ENCODE peak calls at places on chromosomes 12 and 14, in six cellular contexts. T is left kidney; E is omental fat pad; Q is tibial artery; P is H7; C is stimulated activated CD4-positive, alpha-beta T cell treated with anti-CD3 and anti-CD28 coated beads, Interleukin-12 subunit alpha, Interleukin-12 subunit beta, amount 100 ng/mL, for 4 hours. K is an unnamed sample.

GRCh38 chr14:99064262-99064954 is 207.6 kb downstream of the BCL11B start:
- DNase-seq in Q (no peak), E (no peak), C (no peak), T (no peak), P (no peak), K (no peak)

GRCh38 chr14:72740504-72740961 is 153.4 kb downstream of the DPF3 start:
- DNase-seq in C (no peak), T (no peak), P (no peak), E (no peak), Q (no peak), K (no peak)

GRCh38 chr12:6829532-6830220 is 1.5 kb downstream of the P3H3 start:
- DNase-seq in E (no peak), P (no peak), C (no peak), T (no peak), Q (no peak), K (peak; percentile 24)

GRCh38 chr14:55188686-55189295 is 2.6 kb downstream of the DLGAP5 start:
- DNase-seq in E (no peak), Q (no peak), C (no peak), T (no peak), P (no peak), K (peak; percentile 8)

GRCh38 chr14:61675291-61675690 is 20.0 kb upstream of the HIF1A start:
- DNase-seq in E (no peak), Q (no peak), C (no peak), P (no peak), T (no peak), K (no peak)

GRCh38 chr12:51381226-51382079 is 9.8 kb downstream of the GALNT6 start:
- DNase-seq in T (no peak), E (no peak), Q (no peak), C (no peak), P (no peak), K (peak; percentile 39)

GRCh38 chr12:2129076-2129475 is 76.3 kb downstream of the CACNA1C start:
- DNase-seq in Q (no peak), E (no peak), T (no peak), P (no peak), C (no peak), K (peak; percentile 81)

GRCh38 chr12:110846615-110847566 is at the start of gene CCDC63:
- DNase-seq in T (peak; percentile 86), Q (peak; percentile 56), C (peak; percentile 24), P (peak; percentile 89), E (peak; percentile 28), K (peak; percentile 35)

GRCh38 chr12:107448198-107448597 is 237.4 kb upstream of the PWP1 start:
- DNase-seq in E (no peak), Q (no peak), P (peak; percentile 76), T (peak; percentile 28), C (no peak), K (no peak)

GRCh38 chr14:64675246-64675645 is 29.0 kb upstream of the PLEKHG3 start:
- DNase-seq in P (no peak), C (no peak), T (no peak), E (no peak), Q (no peak), K (no peak)

GRCh38 chr12:95182868-95183415 is 34.3 kb downstream of the FGD6 start:
- DNase-seq in T (no peak), E (no peak), C (no peak), P (no peak), Q (no peak), K (peak; percentile 34)

GRCh38 chr12:64085996-64086395 is 136.1 kb downstream of the KICS2 start:
- DNase-seq in T (no peak), E (no peak), C (no peak), P (no peak), Q (no peak), K (peak; percentile 72)

GRCh38 chr14:49880267-49881064 is 12.4 kb upstream of the ARF6 start:
- DNase-seq in T (peak; percentile 89), Q (no peak), P (no peak), E (no peak), C (no peak), K (no peak)

GRCh38 chr12:67220065-67220464 is 49.1 kb upstream of the CAND1 start:
- DNase-seq in C (no peak), T (no peak), Q (no peak), P (no peak), E (no peak), K (no peak)

GRCh38 chr12:125065753-125066570 is 727 bp downstream of the AACS start:
- DNase-seq in C (no peak), E (no peak), Q (no peak), P (peak; percentile 68), T (no peak), K (no peak)

GRCh38 chr12:124901003-124901402 is 13.4 kb downstream of the UBC start:
- DNase-seq in T (no peak), Q (no peak), C (no peak), P (no peak), E (no peak), K (no peak)

GRCh38 chr12:92524489-92524888 is 178.3 kb upstream of the PLEKHG7 start:
- DNase-seq in E (no peak), Q (no peak), C (no peak), T (no peak), P (no peak), K (no peak)

GRCh38 chr14:105491366-105492006 is 440 bp downstream of the TEDC1 start:
- DNase-seq in C (peak; percentile 84), P (peak; percentile 98), E (peak; percentile 66), Q (peak; percentile 60), T (peak; percentile 71), K (peak; percentile 32)

GRCh38 chr12:12943589-12944260 is 8.2 kb downstream of the GPRC5D start:
- DNase-seq in C (no peak), P (no peak), Q (no peak), T (no peak), E (no peak), K (peak; percentile 74)

GRCh38 chr12:94553130-94553519 is 93.5 kb upstream of the CEP83 start:
- DNase-seq in Q (no peak), T (no peak), C (no peak), E (no peak), P (no peak), K (peak; percentile 71)

GRCh38 chr12:47903151-47903611 is 1.6 kb downstream of the VDR start:
- DNase-seq in Q (peak; percentile 34), P (no peak), E (no peak), T (no peak), C (no peak), K (peak; percentile 83)

GRCh38 chr12:109776624-109777023 is 56.6 kb downstream of the TRPV4 start:
- DNase-seq in P (no peak), T (no peak), Q (no peak), E (no peak), C (no peak), K (no peak)

GRCh38 chr12:65824314-65824563 is at the start of gene HMGA2:
- DNase-seq in Q (peak; percentile 27), C (peak; percentile 1), E (no peak), P (no peak), T (peak; percentile 93), K (no peak)

GRCh38 chr14:54474232-54474793 is 14.5 kb downstream of the GMFB start:
- DNase-seq in E (no peak), P (no peak), C (no peak), Q (no peak), T (no peak), K (peak; percentile 32)

GRCh38 chr12:48946206-48946605 is 11.1 kb downstream of the ARF3 start:
- DNase-seq in T (no peak), C (no peak), P (no peak), E (no peak), Q (no peak), K (peak; percentile 72)

GRCh38 chr12:106894774-106895173 is 60.9 kb upstream of the TMEM263 start:
- DNase-seq in C (no peak), P (no peak), E (no peak), Q (no peak), T (no peak), K (no peak)

GRCh38 chr14:102530828-102531478 is 21.4 kb upstream of the ANKRD9 start:
- DNase-seq in T (no peak), C (no peak), P (no peak), Q (no peak), E (no peak), K (no peak)

GRCh38 chr12:85029456-85029855 is 6.6 kb downstream of the TSPAN19 start:
- DNase-seq in E (no peak), C (no peak), P (no peak), Q (no peak), T (peak; percentile 48), K (peak; percentile 14)

GRCh38 chr12:69254046-69254445 is 14.7 kb downstream of the CPSF6 start:
- DNase-seq in P (peak; percentile 36), E (no peak), T (peak; percentile 62), Q (no peak), C (no peak), K (peak; percentile 40)

K was measured in fibroblast of gingiva.